ENCODE peak calls at places on chromosomes 2 and 18, in six cellular contexts. One of them, this sample, is unnamed.

GRCh38 chr18:36672437-36673344 is 156.1 kb downstream of the TPGS2 start:
- DNase-seq in A549: no peak
- DNase-seq in brain microvascular endothelial cell: peak
- DNase-seq in Peyer's patch: no peak
- DNase-seq in HCT116: no peak
- DNase-seq in kidney: no peak
- DNase-seq in this sample: peak

GRCh38 chr2:215829261-215829660 is 184.1 kb downstream of the MREG start:
- DNase-seq in A549: no peak
- DNase-seq in HCT116: no peak
- DNase-seq in Peyer's patch: no peak
- DNase-seq in brain microvascular endothelial cell: no peak
- DNase-seq in kidney: no peak
- DNase-seq in this sample: no peak

GRCh38 chr18:8760984-8761383 is 55.6 kb downstream of the MTCL1 start:
- DNase-seq in A549: no peak
- DNase-seq in Peyer's patch: no peak
- DNase-seq in HCT116: no peak
- DNase-seq in kidney: no peak
- DNase-seq in brain microvascular endothelial cell: no peak
- DNase-seq in this sample: no peak

GRCh38 chr2:205930209-205930608 is 155.8 kb downstream of the INO80D start:
- DNase-seq in brain microvascular endothelial cell: no peak
- DNase-seq in HCT116: no peak
- DNase-seq in Peyer's patch: no peak
- DNase-seq in A549: no peak
- DNase-seq in kidney: no peak
- DNase-seq in this sample: no peak

GRCh38 chr2:216315817-216316603 is 56.3 kb downstream of the MARCHF4 start:
- DNase-seq in A549: peak
- DNase-seq in brain microvascular endothelial cell: peak
- DNase-seq in HCT116: peak
- DNase-seq in Peyer's patch: no peak
- DNase-seq in kidney: no peak
- DNase-seq in this sample: no peak

GRCh38 chr2:29263886-29264285 is 148.7 kb downstream of the CLIP4 start:
- DNase-seq in brain microvascular endothelial cell: no peak
- DNase-seq in kidney: no peak
- DNase-seq in HCT116: no peak
- DNase-seq in Peyer's patch: peak
- DNase-seq in A549: no peak
- DNase-seq in this sample: no peak

GRCh38 chr2:25371253-25372241 is 29.8 kb upstream of the DNMT3A start:
- DNase-seq in kidney: peak
- DNase-seq in A549: no peak
- DNase-seq in brain microvascular endothelial cell: no peak
- DNase-seq in HCT116: no peak
- DNase-seq in Peyer's patch: peak
- DNase-seq in this sample: no peak

GRCh38 chr2:108841506-108841905 is 54.9 kb downstream of the CCDC138 start:
- DNase-seq in kidney: no peak
- DNase-seq in HCT116: no peak
- DNase-seq in A549: no peak
- DNase-seq in brain microvascular endothelial cell: no peak
- DNase-seq in Peyer's patch: no peak
- DNase-seq in this sample: no peak

GRCh38 chr18:56741685-56742084 is 90.5 kb downstream of the WDR7 start:
- DNase-seq in kidney: no peak
- DNase-seq in A549: no peak
- DNase-seq in HCT116: no peak
- DNase-seq in Peyer's patch: no peak
- DNase-seq in brain microvascular endothelial cell: no peak
- DNase-seq in this sample: no peak

GRCh38 chr2:237432484-237433092 is 18.6 kb upstream of the COL6A3 start:
- DNase-seq in kidney: no peak
- DNase-seq in brain microvascular endothelial cell: peak
- DNase-seq in HCT116: peak
- DNase-seq in A549: peak
- DNase-seq in Peyer's patch: peak
- DNase-seq in this sample: peak

GRCh38 chr18:54223568-54224241 is 764 bp downstream of the MBD2 start:
- DNase-seq in brain microvascular endothelial cell: peak
- DNase-seq in Peyer's patch: peak
- DNase-seq in A549: no peak
- DNase-seq in kidney: peak
- DNase-seq in HCT116: peak
- DNase-seq in this sample: peak

GRCh38 chr2:42568431-42569115 is at the start of gene MTA3:
- DNase-seq in brain microvascular endothelial cell: peak
- DNase-seq in HCT116: no peak
- DNase-seq in A549: peak
- DNase-seq in Peyer's patch: peak
- DNase-seq in kidney: peak
- DNase-seq in this sample: no peak

GRCh38 chr2:28956890-28957289 is 24.2 kb upstream of the TOGARAM2 start:
- DNase-seq in brain microvascular endothelial cell: peak
- DNase-seq in Peyer's patch: no peak
- DNase-seq in kidney: no peak
- DNase-seq in A549: no peak
- DNase-seq in HCT116: peak
- DNase-seq in this sample: no peak

GRCh38 chr2:124983595-124983994 is 958.5 kb downstream of the CNTNAP5 start:
- DNase-seq in Peyer's patch: no peak
- DNase-seq in HCT116: no peak
- DNase-seq in kidney: no peak
- DNase-seq in A549: no peak
- DNase-seq in brain microvascular endothelial cell: no peak
- DNase-seq in this sample: peak

DNA sequence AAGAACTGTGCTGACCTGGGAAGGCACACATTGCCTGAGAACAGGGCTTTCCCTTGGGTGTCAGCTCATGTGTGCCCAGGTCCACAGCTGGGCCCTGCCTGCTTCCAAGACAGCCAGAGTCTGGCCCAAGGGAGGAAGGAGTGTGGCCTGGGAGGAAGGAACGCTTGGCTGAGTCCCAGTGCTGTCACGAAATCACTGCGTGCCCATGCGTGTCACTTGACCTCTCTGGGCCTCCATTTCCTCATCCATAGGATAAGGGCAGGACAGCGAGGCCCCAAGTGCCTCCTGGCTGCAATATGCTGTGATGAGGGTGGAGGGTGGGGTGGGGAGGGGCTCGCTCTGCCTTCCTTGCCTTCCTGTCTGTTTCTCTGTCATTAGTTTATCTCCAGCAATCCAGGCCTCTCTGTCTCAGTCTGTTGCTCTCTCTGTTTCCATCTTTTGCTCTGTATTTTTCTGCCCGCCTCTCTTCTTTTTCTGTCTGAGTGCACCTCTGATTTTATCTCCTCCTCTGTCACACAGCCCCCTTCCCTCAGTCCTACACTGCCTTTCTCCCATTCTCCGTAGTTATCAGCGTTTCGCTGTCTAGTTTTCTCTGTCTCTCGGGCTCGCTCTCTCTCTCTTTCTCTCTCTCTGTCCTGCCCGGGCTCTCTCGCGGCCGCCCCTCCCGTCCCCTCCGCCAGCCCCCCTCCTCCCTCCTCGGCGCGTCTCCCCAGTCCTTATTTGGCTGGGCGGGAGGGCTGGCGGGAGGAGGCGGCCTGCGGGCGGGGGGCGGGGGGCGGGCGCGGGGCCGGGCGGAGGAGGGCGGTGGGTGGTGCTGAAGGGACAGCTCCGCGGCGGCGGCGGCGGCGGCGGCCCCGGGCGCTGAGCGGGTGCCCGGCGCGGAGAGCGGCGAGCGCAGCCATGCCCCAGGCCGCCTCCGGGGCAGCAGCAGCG is at the start of gene KCNK3:
- DNase-seq in A549: peak
- DNase-seq in brain microvascular endothelial cell: no peak
- DNase-seq in HCT116: no peak
- DNase-seq in Peyer's patch: no peak
- DNase-seq in kidney: peak
- DNase-seq in this sample: no peak
- H3K4me3 ChIP-seq in A549: peak
- H3K4me3 ChIP-seq in brain microvascular endothelial cell: peak
- H3K4me3 ChIP-seq in HCT116: no peak
- H3K4me3 ChIP-seq in Peyer's patch: peak
- H3K4me3 ChIP-seq in kidney: peak
- H3K4me3 ChIP-seq in this sample: peak

GRCh38 chr2:121993682-121994081 is 238.2 kb downstream of the TSN start:
- DNase-seq in kidney: no peak
- DNase-seq in A549: no peak
- DNase-seq in HCT116: no peak
- DNase-seq in Peyer's patch: no peak
- DNase-seq in brain microvascular endothelial cell: no peak
- DNase-seq in this sample: no peak

GRCh38 chr2:121994238-121995206 is 239.1 kb downstream of the TSN start:
- DNase-seq in brain microvascular endothelial cell: no peak
- DNase-seq in Peyer's patch: no peak
- DNase-seq in A549: no peak
- DNase-seq in kidney: no peak
- DNase-seq in HCT116: no peak
- DNase-seq in this sample: no peak

GRCh38 chr2:121992700-121993099 is 237.2 kb downstream of the TSN start:
- DNase-seq in brain microvascular endothelial cell: no peak
- DNase-seq in A549: no peak
- DNase-seq in Peyer's patch: no peak
- DNase-seq in HCT116: no peak
- DNase-seq in kidney: no peak
- DNase-seq in this sample: no peak
- TF ChIP-seq CTCF in brain microvascular endothelial cell: no peak
- TF ChIP-seq CTCF in A549: no peak
- TF ChIP-seq CTCF in Peyer's patch: no peak
- TF ChIP-seq CTCF in HCT116: no peak
- TF ChIP-seq CTCF in kidney: no peak
- TF ChIP-seq CTCF in this sample: no peak

GRCh38 chr2:207161247-207161646 is 4.5 kb downstream of the KLF7 start:
- DNase-seq in brain microvascular endothelial cell: no peak
- DNase-seq in HCT116: no peak
- DNase-seq in A549: no peak
- DNase-seq in kidney: no peak
- DNase-seq in Peyer's patch: no peak
- DNase-seq in this sample: no peak
- H3K4me3 ChIP-seq in brain microvascular endothelial cell: peak
- H3K4me3 ChIP-seq in HCT116: no peak
- H3K4me3 ChIP-seq in A549: peak
- H3K4me3 ChIP-seq in kidney: no peak
- H3K4me3 ChIP-seq in Peyer's patch: no peak
- H3K4me3 ChIP-seq in this sample: no peak

DNA sequence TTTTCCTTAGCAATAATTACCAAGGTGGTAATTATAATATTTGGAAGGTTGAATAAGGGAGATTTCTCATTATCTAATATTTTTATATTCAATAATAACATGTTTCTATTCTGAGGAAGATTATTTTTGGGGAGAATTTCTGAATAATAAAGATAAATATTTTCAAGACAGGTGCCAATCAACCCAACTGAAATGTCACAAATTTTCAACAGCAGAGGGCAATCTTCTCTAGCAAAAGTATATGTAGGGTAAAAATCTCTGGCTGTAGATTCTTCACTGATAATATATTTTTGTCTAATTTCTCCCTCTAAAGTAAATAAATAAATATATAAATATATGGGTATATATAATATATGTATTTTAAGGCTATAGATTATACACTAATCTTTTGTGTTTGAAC is 1187.2 kb upstream of the CRIM1 start:
- DNase-seq in HCT116: no peak
- DNase-seq in brain microvascular endothelial cell: no peak
- DNase-seq in kidney: no peak
- DNase-seq in Peyer's patch: no peak
- DNase-seq in A549: no peak
- DNase-seq in this sample: no peak
- TF ChIP-seq CTCF in HCT116: no peak
- TF ChIP-seq CTCF in brain microvascular endothelial cell: no peak
- TF ChIP-seq CTCF in kidney: peak
- TF ChIP-seq CTCF in Peyer's patch: no peak
- TF ChIP-seq CTCF in A549: no peak
- TF ChIP-seq CTCF in this sample: no peak

GRCh38 chr18:58639751-58640427 is 11.0 kb upstream of the ALPK2 start:
- DNase-seq in Peyer's patch: no peak
- DNase-seq in A549: no peak
- DNase-seq in kidney: no peak
- DNase-seq in HCT116: no peak
- DNase-seq in brain microvascular endothelial cell: peak
- DNase-seq in this sample: peak
- H3K4me3 ChIP-seq in Peyer's patch: no peak
- H3K4me3 ChIP-seq in A549: no peak
- H3K4me3 ChIP-seq in kidney: no peak
- H3K4me3 ChIP-seq in HCT116: no peak
- H3K4me3 ChIP-seq in brain microvascular endothelial cell: no peak
- H3K4me3 ChIP-seq in this sample: no peak

GRCh38 chr2:38947241-38948239 is 57.9 kb downstream of the ARHGEF33 start:
- DNase-seq in A549: peak
- DNase-seq in Peyer's patch: peak
- DNase-seq in HCT116: peak
- DNase-seq in kidney: no peak
- DNase-seq in brain microvascular endothelial cell: peak
- DNase-seq in this sample: peak
- TF ChIP-seq CTCF in A549: peak
- TF ChIP-seq CTCF in Peyer's patch: no peak
- TF ChIP-seq CTCF in HCT116: peak
- TF ChIP-seq CTCF in kidney: peak
- TF ChIP-seq CTCF in brain microvascular endothelial cell: peak
- TF ChIP-seq CTCF in this sample: peak